ENCODE peak calls at places on chromosomes 2 and 18, in four cellular contexts. Y is transverse colon, M is upper lobe of left lung, W is stomach. Q is an unnamed sample.

GRCh38 chr2:118850901-118851268 is 3.4 kb upstream of the EN1 start:
- DNase-seq in Y (no peak), M (no peak), W (no peak), Q (no peak)

GRCh38 chr2:27240406-27240805 is 22.4 kb downstream of the SLC30A3 start:
- DNase-seq in Y (no peak), M (no peak), W (no peak), Q (no peak)

GRCh38 chr2:152925540-152926448 is 207.4 kb downstream of the ARL6IP6 start:
- DNase-seq in Y (peak; percentile 72), M (no peak), W (peak; percentile 33), Q (no peak)

GRCh38 chr2:28868611-28869010 is 1.5 kb downstream of the TRMT61B start:
- DNase-seq in Y (no peak), M (no peak), W (no peak), Q (peak; percentile 71)

GRCh38 chr2:218129756-218130155 is 3.9 kb downstream of the CXCR2 start:
- DNase-seq in Y (no peak), M (no peak), W (no peak), Q (no peak)

GRCh38 chr2:201709747-201710146 is 11.3 kb upstream of the MPP4 start:
- DNase-seq in Y (no peak), M (no peak), W (no peak), Q (no peak)

GRCh38 chr2:33782395-33783239 is 183.5 kb upstream of the FAM98A start:
- DNase-seq in Y (no peak), M (no peak), W (no peak), Q (no peak)

GRCh38 chr2:26846881-26847662 is 860 bp upstream of the DPYSL5 start:
- DNase-seq in Y (no peak), M (peak; percentile 38), W (no peak), Q (peak; percentile 82)

GRCh38 chr2:36371963-36372391 is 16.4 kb downstream of the CRIM1 start:
- DNase-seq in Y (no peak), M (no peak), W (no peak), Q (peak; percentile 78)

GRCh38 chr2:12341919-12342318 is 374.8 kb upstream of the TRIB2 start:
- DNase-seq in Y (peak; percentile 44), M (no peak), W (no peak), Q (no peak)

GRCh38 chr2:48855142-48855541 is 99.6 kb upstream of the LHCGR start:
- DNase-seq in Y (no peak), M (no peak), W (no peak), Q (no peak)

GRCh38 chr2:111664451-111664850 is 219.5 kb downstream of the ANAPC1 start:
- DNase-seq in Y (no peak), M (no peak), W (no peak), Q (peak; percentile 6)

GRCh38 chr2:172283476-172283875 is 143.9 kb upstream of the ITGA6 start:
- DNase-seq in Y (no peak), M (no peak), W (no peak), Q (no peak)

GRCh38 chr2:236393101-236393500 is 128.9 kb upstream of the ASB18 start:
- DNase-seq in Y (no peak), M (no peak), W (no peak), Q (peak; percentile 36)

GRCh38 chr2:160432633-160433032 is 61.0 kb downstream of the RBMS1 start:
- DNase-seq in Y (peak; percentile 14), M (no peak), W (peak; percentile 29), Q (no peak)

GRCh38 chr2:14234911-14235310 is 397.6 kb upstream of the LRATD1 start:
- DNase-seq in Y (no peak), M (no peak), W (no peak), Q (no peak)

GRCh38 chr2:206212673-206213513 is 53.2 kb downstream of the EEF1B2 start:
- DNase-seq in Y (no peak), M (no peak), W (no peak), Q (no peak)

GRCh38 chr2:20430035-20430434 is 16.8 kb upstream of the RHOB start:
- DNase-seq in Y (peak; percentile 4), M (no peak), W (peak; percentile 29), Q (peak; percentile 75)

GRCh38 chr2:174771631-174772491 is 7.6 kb upstream of the CHRNA1 start:
- DNase-seq in Y (peak; percentile 71), M (no peak), W (peak; percentile 69), Q (peak; percentile 90)

GRCh38 chr18:31102020-31102684 is at the start of gene DSC2:
- DNase-seq in Y (peak; percentile 86), M (peak; percentile 89), W (peak; percentile 61), Q (peak; percentile 88)

GRCh38 chr2:187617925-187618324 is 63.7 kb upstream of the TFPI start:
- DNase-seq in Y (no peak), M (no peak), W (no peak), Q (no peak)

GRCh38 chr2:128492966-128493811 is 174.5 kb upstream of the HS6ST1 start:
- DNase-seq in Y (no peak), M (peak; percentile 81), W (peak; percentile 8), Q (no peak)

GRCh38 chr18:49569701-49570100 is 7.8 kb downstream of the LIPG start:
- DNase-seq in Y (no peak), M (no peak), W (no peak), Q (no peak)

GRCh38 chr2:181978351-181979150 is 7.1 kb upstream of the PPP1R1C start:
- DNase-seq in Y (no peak), M (no peak), W (no peak), Q (no peak)

GRCh38 chr2:120480903-120481445 is 135.0 kb downstream of the INHBB start:
- DNase-seq in Y (no peak), M (no peak), W (no peak), Q (no peak)

GRCh38 chr18:77081387-77081773 is 51.2 kb downstream of the MBP start:
- DNase-seq in Y (no peak), M (no peak), W (no peak), Q (no peak)

GRCh38 chr2:138964413-138964812 is 184.2 kb upstream of the NXPH2 start:
- DNase-seq in Y (no peak), M (no peak), W (no peak), Q (no peak)

GRCh38 chr2:194815475-194815874 is 841.6 kb upstream of the SLC39A10 start:
- DNase-seq in Y (no peak), M (no peak), W (no peak), Q (no peak)

GRCh38 chr18:58268849-58269248 is 224.8 kb downstream of the NEDD4L start:
- DNase-seq in Y (no peak), M (no peak), W (no peak), Q (peak; percentile 35)

GRCh38 chr2:148554459-148555247 is 89.9 kb upstream of the EPC2 start:
- DNase-seq in Y (no peak), M (no peak), W (no peak), Q (no peak)

GRCh38 chr2:174145827-174146226 is 102.5 kb downstream of the OLA1 start:
- DNase-seq in Y (no peak), M (no peak), W (no peak), Q (no peak)

DNA sequence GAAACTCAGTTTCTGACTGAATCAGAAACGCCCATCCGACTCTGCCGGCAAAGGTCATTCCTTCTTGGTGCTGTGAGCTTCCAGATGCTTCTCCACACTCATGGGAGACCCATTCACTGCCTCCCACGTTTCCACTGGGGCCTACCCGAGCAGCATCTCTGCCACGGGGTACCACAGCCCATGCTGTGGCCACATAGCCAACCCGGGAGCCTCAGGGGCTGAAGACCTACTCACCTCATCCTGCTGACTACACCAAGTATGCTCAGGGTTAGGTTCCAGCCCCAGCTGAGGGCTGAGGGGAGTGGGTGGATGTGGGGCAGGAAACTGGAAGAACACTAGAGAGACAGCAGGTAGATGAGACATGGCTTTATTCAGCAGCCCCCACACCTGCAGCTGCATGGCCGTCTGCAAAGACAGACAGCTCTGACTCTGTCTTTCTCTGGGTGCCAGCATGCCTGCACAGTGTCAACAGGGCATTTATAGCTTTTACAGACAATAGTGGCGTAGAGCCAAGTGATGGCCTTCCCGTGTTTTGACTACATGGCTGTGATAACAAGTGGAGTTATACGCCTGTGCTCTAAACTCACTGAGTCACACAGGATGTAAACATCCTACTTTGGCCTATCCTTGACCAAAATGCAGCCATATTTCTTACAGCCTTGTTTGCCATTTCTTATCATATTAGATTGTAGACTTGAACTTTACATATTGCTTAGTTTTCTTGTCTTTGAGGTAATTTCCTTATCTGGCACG is 16.5 kb upstream of the KLHL23 start:
- DNase-seq in Y (peak; percentile 74), M (peak; percentile 6), W (no peak), Q (no peak)
- TF ChIP-seq POLR2A in Y (peak; percentile 42), M (no peak), W (no peak), Q (no peak)

DNA sequence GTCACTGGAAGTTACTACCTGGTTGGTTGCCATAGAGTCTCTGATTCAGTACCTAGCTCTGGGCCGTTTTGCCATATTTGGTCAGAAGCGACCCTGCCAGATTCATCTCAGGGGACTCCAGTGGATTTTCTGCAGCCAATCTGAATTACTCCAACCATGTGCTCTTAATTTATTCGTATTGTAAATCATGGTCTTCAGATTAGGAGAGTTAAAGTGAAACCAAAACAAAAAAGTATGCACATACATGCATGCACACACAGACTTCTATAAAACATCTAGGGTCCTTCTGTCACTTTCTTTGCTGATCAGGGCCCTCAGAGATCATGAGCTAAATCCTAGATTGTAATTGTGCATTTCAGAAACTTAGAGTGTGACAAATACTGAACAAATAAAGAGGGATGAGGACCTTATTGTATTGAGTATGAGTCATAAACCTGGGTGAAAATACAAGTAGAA is 317.4 kb upstream of the UBE2E3 start:
- DNase-seq in Y (no peak), M (no peak), W (no peak), Q (no peak)
- H3K4me3 ChIP-seq in Y (no peak overlapping the region), M (no peak overlapping the region), W (no peak overlapping the region), Q (no peak overlapping the region)

GRCh38 chr2:3516831-3517230 is 2.5 kb downstream of the ADI1 start:
- DNase-seq in Y (no peak), M (no peak), W (no peak), Q (no peak)

GRCh38 chr2:3519255-3520190 is at the start of gene ADI1:
- DNase-seq in Y (peak; percentile 87), M (peak; percentile 96), W (peak; percentile 89), Q (peak; percentile 96)

GRCh38 chr2:3517948-3518495 is 1.3 kb downstream of the ADI1 start:
- DNase-seq in Y (no peak), M (no peak), W (no peak), Q (no peak)

GRCh38 chr2:3520591-3520990 is 1.3 kb upstream of the ADI1 start:
- DNase-seq in Y (no peak), M (no peak), W (no peak), Q (no peak)

GRCh38 chr2:3518496-3519254 is 656 bp downstream of the ADI1 start:
- DNase-seq in Y (peak; percentile 98), M (peak; percentile 98), W (peak; percentile 97), Q (peak; percentile 99)
- TF ChIP-seq CTCF in Y (no peak), M (no peak), W (no peak), Q (no peak)

DNA sequence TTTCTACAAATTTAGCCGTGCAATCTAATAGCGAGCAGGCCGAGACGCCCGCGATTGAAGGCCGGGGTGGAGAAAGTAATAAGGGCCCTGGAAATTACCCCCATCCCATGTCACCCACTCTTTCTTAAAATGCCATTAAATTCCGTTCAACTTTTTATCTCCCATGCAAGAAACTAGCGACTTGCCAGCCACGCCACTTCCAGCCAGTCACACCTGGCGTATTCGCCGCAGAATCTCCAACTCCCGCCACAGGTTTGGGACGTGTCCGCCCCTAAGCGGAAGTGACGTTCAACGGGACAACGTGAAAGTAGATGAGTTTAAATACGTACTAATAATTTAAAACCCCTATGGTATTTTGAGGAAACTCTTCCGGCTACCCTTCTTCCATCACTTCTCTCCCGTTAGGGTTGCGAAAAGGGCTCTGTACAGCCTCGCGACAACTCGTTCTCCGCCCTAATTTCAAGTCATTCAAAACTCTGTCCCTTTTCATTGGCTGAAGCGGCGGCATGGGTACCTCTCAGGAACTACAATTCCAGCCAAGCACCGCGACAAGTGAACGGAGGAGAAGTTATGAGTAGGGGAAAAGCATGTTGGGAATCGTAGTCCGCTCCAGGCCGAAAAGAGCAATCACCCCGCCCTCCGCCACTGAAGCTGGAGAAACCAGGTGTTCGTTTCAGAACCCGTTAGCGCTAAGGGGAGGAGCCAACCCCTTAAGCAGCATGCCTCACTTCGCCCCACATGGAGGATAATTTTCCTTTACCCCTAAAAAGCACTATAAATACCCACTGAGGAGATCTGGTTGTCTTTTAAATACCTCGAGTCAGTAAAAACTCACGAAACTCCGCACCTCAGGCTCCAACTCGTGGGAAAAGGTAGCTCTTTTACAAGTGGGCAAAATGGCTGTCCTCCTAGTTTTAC is at the start of gene ZRANB3:
- DNase-seq in Y (peak; percentile 96), M (no peak), W (peak; percentile 92), Q (peak; percentile 96)
- TF ChIP-seq POLR2A in Y (no peak), M (no peak), W (no peak), Q (no peak)